ENCODE peak calls at places on chromosomes 7 and 10, in seven cellular contexts. M, U, C, J, K, W and O are unnamed samples.

GRCh38 chr10:13271552-13272163 is 28.2 kb downstream of the PHYH start:
- DNase-seq in C (no peak), J (peak), K (peak), U (no peak), W (peak), M (no peak), O (peak)

GRCh38 chr10:120948889-120949382 is 97.8 kb downstream of the WDR11 start:
- DNase-seq in W (peak), C (no peak), K (peak), J (peak), M (peak), U (peak), O (no peak)

GRCh38 chr7:50637725-50638643 is 72.8 kb upstream of the DDC start:
- DNase-seq in K (no peak), C (no peak), J (peak), M (peak), W (no peak), U (peak), O (no peak)

GRCh38 chr10:28676297-28676967 is 889 bp upstream of the BAMBI start:
- DNase-seq in U (no peak), J (no peak), W (peak), M (no peak), K (no peak), C (no peak), O (no peak)

GRCh38 chr7:87600130-87601124 is at the start of gene ABCB1:
- DNase-seq in J (peak), W (peak), M (peak), K (peak), U (peak), C (no peak), O (peak)

GRCh38 chr7:21782996-21783395 is 162.7 kb downstream of the CDCA7L start:
- DNase-seq in W (no peak), C (no peak), J (no peak), M (peak), U (no peak), K (no peak), O (no peak)

GRCh38 chr7:47211467-47212121 is 370.3 kb downstream of the TNS3 start:
- DNase-seq in M (no peak), J (no peak), C (no peak), W (no peak), K (no peak), U (no peak), O (no peak)

GRCh38 chr7:80883188-80884025 is 35.4 kb downstream of the SEMA3C start:
- DNase-seq in W (no peak), C (no peak), M (peak), J (peak), K (peak), U (peak), O (peak)

GRCh38 chr10:126376956-126377355 is 11.3 kb downstream of the ADAM12 start:
- DNase-seq in J (peak), M (peak), W (no peak), K (peak), C (no peak), U (peak), O (peak)

GRCh38 chr7:1586827-1587705 is 17.2 kb upstream of the PSMG3 start:
- DNase-seq in J (no peak), K (no peak), M (no peak), U (no peak), C (no peak), W (no peak), O (no peak)

GRCh38 chr10:103584216-103585010 is 90.9 kb downstream of the NEURL1 start:
- DNase-seq in U (no peak), W (peak), M (no peak), J (no peak), C (no peak), K (peak), O (no peak)

GRCh38 chr7:21911341-21911875 is 34.3 kb downstream of the CDCA7L start:
- DNase-seq in U (peak), J (peak), M (peak), C (no peak), K (peak), W (no peak), O (no peak)

GRCh38 chr7:98755138-98755898 is 114.5 kb downstream of the TMEM130 start:
- DNase-seq in U (no peak), K (no peak), J (no peak), M (no peak), W (no peak), C (no peak), O (no peak)

GRCh38 chr10:78320416-78320815 is 286.8 kb downstream of the RPS24 start:
- DNase-seq in J (no peak), W (no peak), U (no peak), M (no peak), C (no peak), K (no peak), O (no peak)

GRCh38 chr10:131195552-131196159 is 115.9 kb downstream of the TCERG1L start:
- DNase-seq in M (no peak), W (no peak), U (no peak), C (no peak), J (no peak), K (no peak), O (no peak)

GRCh38 chr10:116053910-116054309 is 219.1 kb downstream of the GFRA1 start:
- DNase-seq in W (no peak), U (no peak), C (no peak), K (no peak), J (no peak), M (no peak), O (peak)

GRCh38 chr10:75708060-75708459 is 276.6 kb downstream of the LRMDA start:
- DNase-seq in C (no peak), K (no peak), U (no peak), M (no peak), J (no peak), W (no peak), O (no peak)

GRCh38 chr7:159084069-159084801 is 60.4 kb downstream of the VIPR2 start:
- DNase-seq in K (no peak), U (no peak), J (no peak), M (no peak), C (no peak), W (no peak), O (no peak)

GRCh38 chr7:151491859-151492258 is 27.8 kb downstream of the RHEB start:
- DNase-seq in K (peak), U (peak), M (peak), J (peak), C (no peak), W (no peak), O (no peak)

GRCh38 chr7:104206841-104207240 is 972 bp downstream of the ORC5 start:
- DNase-seq in W (no peak), C (no peak), M (no peak), J (no peak), K (no peak), U (no peak), O (no peak)

GRCh38 chr7:94059747-94060146 is 55.6 kb upstream of the BET1 start:
- DNase-seq in K (peak), U (peak), J (peak), M (no peak), C (no peak), W (no peak), O (no peak)

GRCh38 chr10:79434223-79434687 is 11.2 kb downstream of the ZCCHC24 start:
- DNase-seq in U (peak), W (no peak), M (peak), K (no peak), J (peak), C (no peak), O (no peak)

GRCh38 chr7:5997210-5997808 is 11.5 kb downstream of the PMS2 start:
- DNase-seq in U (peak), M (peak), J (peak), C (peak), W (peak), K (peak), O (peak)

GRCh38 chr7:26034386-26034785 is 117.6 kb upstream of the NFE2L3 start:
- DNase-seq in C (no peak), K (no peak), W (no peak), U (no peak), M (no peak), J (no peak), O (no peak)

GRCh38 chr7:116305485-116306408 is 95.4 kb downstream of the TES start:
- DNase-seq in C (no peak), M (peak), J (peak), K (no peak), U (no peak), W (no peak), O (no peak)

GRCh38 chr7:136637826-136638225 is 230.6 kb upstream of the CHRM2 start:
- DNase-seq in C (no peak), K (no peak), W (no peak), M (peak), U (peak), J (no peak), O (peak)

GRCh38 chr7:19677201-19677600 is 31.6 kb downstream of the POLR1F start:
- DNase-seq in K (no peak), M (peak), U (peak), W (no peak), C (no peak), J (no peak), O (no peak)

GRCh38 chr7:116977172-116977571 is 23.9 kb downstream of the ST7 start:
- DNase-seq in K (no peak), C (no peak), M (peak), J (peak), W (no peak), U (peak), O (no peak)

GRCh38 chr7:131424219-131424822 is 96.6 kb downstream of the MKLN1 start:
- DNase-seq in M (peak), K (peak), J (peak), C (no peak), U (peak), W (no peak), O (no peak)

GRCh38 chr7:21507627-21508343 is 35.1 kb upstream of the DNAH11 start:
- DNase-seq in J (peak), M (peak), W (peak), K (peak), U (peak), C (no peak), O (no peak)

GRCh38 chr10:133166828-133167692 is 7.0 kb downstream of the KNDC1 start:
- DNase-seq in C (no peak), U (no peak), J (no peak), W (no peak), M (no peak), K (no peak), O (no peak)

GRCh38 chr7:131692131-131692960 is 135.9 kb upstream of the PODXL start:
- DNase-seq in U (peak), K (peak), W (peak), J (peak), M (peak), C (no peak), O (peak)

GRCh38 chr7:29454899-29455451 is 108.7 kb upstream of the PRR15 start:
- DNase-seq in C (no peak), M (no peak), K (no peak), U (no peak), W (no peak), J (no peak), O (no peak)

GRCh38 chr10:87916515-87916914 is 53.1 kb downstream of the PTEN start:
- DNase-seq in W (no peak), K (no peak), M (no peak), U (no peak), C (no peak), J (no peak), O (no peak)

GRCh38 chr10:90968448-90969086 is 47.7 kb upstream of the ANKRD1 start:
- DNase-seq in C (no peak), M (peak), J (peak), K (peak), U (peak), W (no peak), O (no peak)

GRCh38 chr7:81264116-81264515 is 345.3 kb upstream of the SEMA3C start:
- DNase-seq in J (no peak), U (no peak), C (no peak), K (no peak), W (no peak), M (no peak), O (no peak)

GRCh38 chr7:144454256-144455039 is 51.0 kb upstream of the NOBOX start:
- DNase-seq in W (no peak), K (no peak), U (no peak), J (no peak), M (peak), C (no peak), O (no peak)

GRCh38 chr7:129664029-129665012 is 52.8 kb downstream of the NRF1 start:
- DNase-seq in K (peak), W (no peak), M (peak), J (peak), C (no peak), U (peak), O (no peak)

GRCh38 chr7:92058899-92059298 is 75.4 kb downstream of the CYP51A1 start:
- DNase-seq in J (no peak), K (no peak), M (no peak), C (no peak), W (no peak), U (no peak), O (no peak)
- H3K4me3 ChIP-seq in J (no peak), K (no peak), M (no peak), C (no peak), W (no peak), U (no peak), O (no peak)

DNA sequence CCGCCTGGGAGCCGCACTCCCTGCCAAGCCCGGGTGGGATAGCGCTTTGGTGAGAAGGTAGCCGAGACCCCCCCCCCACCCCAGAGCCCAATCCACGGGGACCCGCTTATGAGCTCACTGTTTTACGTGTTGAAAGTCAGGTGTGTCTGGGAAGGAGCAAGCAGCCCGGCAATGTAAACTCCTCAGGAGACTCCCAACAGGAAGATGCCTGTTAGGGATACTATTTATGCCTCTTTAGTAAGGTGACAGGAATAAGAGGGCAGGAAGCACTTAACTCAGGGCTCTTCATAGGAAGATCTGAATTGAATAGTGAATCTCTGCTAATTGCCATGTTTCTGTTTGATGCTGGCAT is 367 bp upstream of the ARHGAP22 start:
- DNase-seq in J (peak), M (no peak), C (no peak), U (no peak), W (no peak), K (no peak), O (no peak)
- H3K4me3 ChIP-seq in J (peak), M (peak), C (peak), U (peak), W (peak), K (peak), O (peak)

DNA sequence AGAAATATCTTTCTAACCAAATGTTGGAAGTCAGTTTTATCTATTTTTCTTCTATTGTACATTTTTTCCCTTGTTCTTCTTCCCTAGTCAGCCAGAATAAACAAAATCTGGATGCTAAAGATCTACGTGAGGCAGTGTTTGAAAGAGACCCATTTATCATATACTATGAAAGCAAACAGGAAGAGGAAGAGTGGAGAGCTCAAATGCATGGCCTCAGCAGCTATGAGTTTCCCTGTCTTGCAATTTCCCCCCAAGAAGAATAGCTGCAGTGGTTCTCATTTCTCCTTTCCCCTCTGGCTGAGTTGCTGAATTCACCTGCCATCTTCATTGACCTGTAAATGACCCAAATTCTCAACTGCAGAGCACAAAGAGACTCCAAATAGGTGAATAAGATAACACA is 347.1 kb upstream of the NRP1 start:
- DNase-seq in W (no peak), C (no peak), M (no peak), K (no peak), J (no peak), U (no peak), O (no peak)
- H3K4me3 ChIP-seq in W (no peak), C (no peak), M (no peak), K (no peak), J (no peak), U (no peak), O (no peak)

GRCh38 chr10:101130141-101130540 is 959 bp upstream of the TLX1 start:
- DNase-seq in C (no peak), U (no peak), J (no peak), M (no peak), W (no peak), K (no peak), O (no peak)

GRCh38 chr10:101133489-101134298 is 2.6 kb downstream of the TLX1 start:
- DNase-seq in J (no peak), K (no peak), W (no peak), M (no peak), U (no peak), C (no peak), O (no peak)

GRCh38 chr10:101132636-101133473 is 1.8 kb downstream of the TLX1 start:
- DNase-seq in M (no peak), U (no peak), K (no peak), C (no peak), W (no peak), J (no peak), O (no peak)

GRCh38 chr10:101131962-101132635 is 999 bp downstream of the TLX1 start:
- DNase-seq in W (no peak), C (no peak), M (no peak), U (no peak), K (no peak), J (no peak), O (no peak)

DNA sequence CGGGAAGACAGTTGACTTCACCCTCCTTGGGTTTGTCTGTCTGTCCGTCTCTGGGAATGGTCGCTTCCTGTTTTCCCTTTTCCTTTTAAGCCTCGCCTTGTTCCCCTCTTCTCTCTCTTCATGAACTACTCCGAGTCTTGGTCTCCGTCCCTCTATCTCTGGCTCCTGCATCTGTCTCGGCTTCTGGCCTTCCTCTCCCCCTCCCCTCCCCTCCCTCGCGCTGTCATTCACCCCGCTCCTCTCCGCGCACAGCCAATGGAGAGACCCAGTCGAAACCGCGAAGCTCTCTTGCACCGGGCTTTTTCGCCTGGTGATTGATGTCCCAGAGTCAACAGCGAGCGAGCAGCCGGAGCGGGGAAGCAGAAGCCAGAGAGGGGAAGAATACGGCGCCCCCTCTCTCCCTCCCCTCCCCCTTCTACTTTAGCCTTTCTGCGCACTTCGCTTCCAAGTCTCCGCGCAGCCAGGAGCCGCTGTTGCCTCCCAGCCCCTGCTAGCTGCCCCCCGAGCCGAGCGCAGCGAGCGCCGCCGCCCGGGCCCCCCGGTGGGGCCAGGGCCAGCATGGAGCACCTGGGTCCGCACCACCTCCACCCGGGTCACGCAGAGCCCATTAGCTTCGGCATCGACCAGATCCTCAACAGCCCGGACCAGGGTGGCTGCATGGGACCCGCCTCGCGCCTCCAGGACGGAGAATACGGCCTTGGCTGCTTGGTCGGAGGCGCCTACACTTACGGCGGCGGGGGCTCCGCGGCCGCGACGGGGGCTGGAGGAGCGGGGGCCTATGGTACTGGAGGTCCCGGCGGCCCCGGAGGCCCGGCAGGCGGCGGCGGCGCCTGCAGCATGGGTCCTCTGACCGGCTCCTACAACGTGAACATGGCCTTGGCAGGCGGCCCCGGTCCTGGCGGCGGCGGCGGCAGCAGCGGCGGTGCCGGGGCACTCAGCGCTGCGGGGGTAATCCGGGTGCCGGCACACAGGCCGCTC is at the start of gene TLX1:
- DNase-seq in M (no peak), U (no peak), C (no peak), K (no peak), W (no peak), J (no peak), O (no peak)
- H3K4me3 ChIP-seq in M (no peak), U (no peak), C (peak), K (no peak), W (peak), J (no peak), O (no peak)

DNA sequence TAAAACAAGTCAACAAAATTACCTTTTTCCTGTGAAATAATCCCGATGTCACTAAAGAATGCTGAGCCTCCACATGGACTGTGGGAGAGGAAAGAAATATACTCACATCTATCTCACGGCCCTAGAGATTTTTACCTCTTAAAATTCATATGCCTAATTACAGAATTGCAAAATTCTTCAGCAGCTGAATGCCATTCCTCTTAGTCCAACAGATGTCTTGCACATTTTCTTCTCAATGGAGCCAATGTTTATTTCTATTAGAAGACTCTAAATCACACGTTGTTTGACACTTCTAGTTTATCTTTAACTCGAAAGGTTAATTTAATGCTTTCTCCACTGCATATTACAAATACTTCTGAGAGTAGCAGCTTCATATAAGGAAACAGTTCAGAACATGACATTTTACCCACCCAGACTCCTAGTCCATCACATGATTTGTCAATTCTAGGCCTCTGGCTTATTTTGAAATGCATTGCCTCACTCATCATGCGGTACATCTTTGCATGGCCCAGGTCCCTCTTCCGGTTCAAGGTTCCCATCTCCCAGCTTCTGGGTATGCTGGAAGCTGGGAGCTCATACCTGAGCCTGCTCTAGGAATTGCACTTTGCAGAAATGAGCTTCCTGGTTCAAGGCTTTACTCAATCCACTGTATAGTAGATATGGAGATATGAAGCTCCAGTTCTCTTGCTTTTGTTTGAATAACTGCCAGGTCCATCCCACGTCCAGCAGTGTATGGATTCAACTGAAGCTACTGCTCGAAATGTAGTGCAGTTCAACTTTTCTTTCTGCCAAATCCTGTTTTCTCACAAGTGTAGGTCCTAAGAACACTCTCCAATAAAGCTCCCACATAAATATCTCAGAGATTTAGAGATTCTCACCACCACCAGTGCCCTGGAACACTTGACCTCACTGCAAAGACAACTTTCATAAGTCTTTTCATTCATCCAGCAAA is 306.2 kb downstream of the GPR37 start:
- DNase-seq in K (peak), J (peak), W (no peak), M (peak), C (no peak), U (peak), O (no peak)
- H3K4me3 ChIP-seq in K (no peak), J (no peak), W (no peak), M (no peak), C (no peak), U (no peak), O (no peak)